ENCODE peak calls at places on chromosomes 12 and 14, in nine cellular contexts. E is HEK293T; N is transverse colon; J is NCI-H1105; Y is NCI-H1694; Z is stimulated activated CD4-positive, alpha-beta T cell treated with anti-CD3 and anti-CD28 coated beads, Interleukin-2, amount 100 ng/mL, for 48 hours; M is iPS DF 6.9; B is pancreas; Q is SW 1271. P is an unnamed sample.

GRCh38 chr14:36823651-36824050 is 162.0 kb downstream of the PAX9 start:
- DNase-seq in N (no peak), J (no peak), Q (no peak), E (no peak), B (no peak), M (no peak), Z (no peak), Y (no peak), P (no peak)

GRCh38 chr12:114213055-114213561 is 192.8 kb downstream of the TBX5 start:
- DNase-seq in B (no peak), E (no peak), N (no peak), M (no peak), J (no peak), Z (no peak), Y (no peak), Q (no peak), P (no peak)

GRCh38 chr12:88958961-88959360 is 378.7 kb upstream of the KITLG start:
- DNase-seq in B (no peak), Y (no peak), J (peak), Z (no peak), E (no peak), Q (no peak), M (no peak), N (no peak), P (no peak)

GRCh38 chr14:96261053-96261452 is 5.0 kb downstream of the BDKRB1 start:
- DNase-seq in M (no peak), Y (peak), N (no peak), J (no peak), Z (no peak), Q (no peak), B (no peak), E (no peak), P (no peak)

GRCh38 chr12:75947171-75947723 is 84.3 kb downstream of the PHLDA1 start:
- DNase-seq in M (no peak), J (no peak), Y (no peak), Z (no peak), B (no peak), Q (no peak), E (no peak), N (no peak), P (no peak)

GRCh38 chr12:79373896-79374499 is 316.8 kb downstream of the PAWR start:
- DNase-seq in Z (peak), Q (no peak), N (no peak), J (peak), E (peak), B (no peak), M (no peak), Y (peak), P (no peak)

GRCh38 chr12:22856120-22856699 is 231.2 kb downstream of the ETNK1 start:
- DNase-seq in B (no peak), Q (no peak), Y (peak), J (peak), M (no peak), N (no peak), E (peak), Z (no peak), P (no peak)

GRCh38 chr12:6684609-6685008 is 4.6 kb downstream of the ZNF384 start:
- DNase-seq in J (peak), Z (peak), Q (peak), B (no peak), E (peak), N (no peak), Y (peak), M (no peak), P (peak)

GRCh38 chr12:12913626-12914388 is 22.4 kb downstream of the GPRC5A start:
- DNase-seq in J (no peak), N (no peak), M (no peak), Q (no peak), Y (no peak), E (no peak), B (no peak), Z (no peak), P (no peak)

GRCh38 chr12:132046561-132046960 is 96.8 kb downstream of the EP400 start:
- DNase-seq in Q (no peak), N (no peak), M (no peak), Y (no peak), B (no peak), E (no peak), J (no peak), Z (no peak), P (peak)

GRCh38 chr12:5369298-5369697 is 62.6 kb upstream of the NTF3 start:
- DNase-seq in Q (no peak), E (no peak), M (no peak), Z (no peak), N (no peak), B (no peak), J (no peak), Y (no peak), P (no peak)

GRCh38 chr12:28164644-28165313 is 25.5 kb upstream of the CCDC91 start:
- DNase-seq in Q (no peak), N (peak), J (no peak), E (no peak), Z (no peak), B (peak), Y (no peak), M (no peak), P (no peak)

GRCh38 chr12:57242329-57242690 is 8.7 kb downstream of the STAC3 start:
- DNase-seq in Y (peak), Q (no peak), E (no peak), J (peak), B (peak), M (no peak), N (peak), Z (no peak), P (no peak)

GRCh38 chr12:55446334-55446733 is 2.5 kb downstream of the OR6C2 start:
- DNase-seq in N (no peak), B (no peak), M (no peak), E (no peak), Z (no peak), Y (no peak), J (no peak), Q (no peak), P (no peak)

GRCh38 chr12:13817131-13817530 is 164.3 kb downstream of the GRIN2B start:
- DNase-seq in Z (no peak), N (no peak), M (no peak), E (no peak), Y (no peak), B (no peak), J (no peak), Q (no peak), P (no peak)

GRCh38 chr14:74671789-74672188 is 41.1 kb downstream of the AREL1 start:
- DNase-seq in Q (no peak), N (no peak), Z (no peak), M (no peak), Y (no peak), E (no peak), B (no peak), J (no peak), P (no peak)

GRCh38 chr12:88737838-88738472 is 157.7 kb upstream of the KITLG start:
- DNase-seq in J (no peak), N (no peak), B (no peak), Q (no peak), Y (no peak), E (no peak), Z (no peak), M (no peak), P (no peak)

GRCh38 chr14:32574269-32574668 is 245.2 kb downstream of the AKAP6 start:
- DNase-seq in Z (no peak), Q (no peak), M (no peak), N (no peak), B (no peak), E (no peak), J (no peak), Y (no peak), P (no peak)

GRCh38 chr14:24437020-24437735 is 5.4 kb downstream of the SDR39U1 start:
- DNase-seq in B (no peak), M (no peak), N (no peak), J (no peak), Q (no peak), E (no peak), Y (no peak), Z (no peak), P (no peak)

GRCh38 chr14:98819132-98819866 is 452.7 kb downstream of the BCL11B start:
- DNase-seq in Y (no peak), Q (no peak), B (peak), M (peak), Z (no peak), N (no peak), E (no peak), J (no peak), P (peak)

GRCh38 chr12:47773062-47773857 is at the start of gene SLC48A1:
- DNase-seq in Q (no peak), Y (no peak), M (no peak), Z (peak), E (peak), J (peak), B (peak), N (peak), P (peak)

GRCh38 chr12:79897617-79898016 is 37.3 kb downstream of the PPP1R12A start:
- DNase-seq in J (no peak), Q (peak), Y (no peak), M (peak), N (no peak), Z (no peak), B (no peak), E (no peak), P (no peak)

GRCh38 chr14:72479471-72479931 is 414.4 kb downstream of the DPF3 start:
- DNase-seq in E (no peak), M (no peak), Q (no peak), N (no peak), Z (no peak), B (no peak), Y (peak), J (no peak), P (no peak)

GRCh38 chr12:120761581-120761980 is 36.0 kb downstream of the ACADS start:
- DNase-seq in Z (no peak), B (no peak), E (peak), N (no peak), Y (no peak), J (no peak), Q (no peak), M (no peak), P (peak)

GRCh38 chr12:50185975-50186663 is 18.9 kb upstream of the CERS5 start:
- DNase-seq in Y (no peak), Z (no peak), J (peak), B (no peak), N (no peak), E (no peak), M (no peak), Q (no peak), P (no peak)

GRCh38 chr12:75602111-75602510 is 90.7 kb upstream of the KRR1 start:
- DNase-seq in M (no peak), Q (no peak), J (no peak), Z (no peak), B (no peak), N (no peak), Y (no peak), E (no peak), P (no peak)

GRCh38 chr14:100279133-100279532 is 27.1 kb downstream of the SLC25A29 start:
- DNase-seq in B (no peak), Z (no peak), Y (no peak), M (no peak), N (no peak), J (no peak), Q (no peak), E (no peak), P (no peak)

GRCh38 chr12:26469801-26470200 is 274.4 kb downstream of the SSPN start:
- DNase-seq in Y (no peak), Z (no peak), Q (no peak), B (no peak), E (no peak), J (no peak), N (no peak), M (no peak), P (no peak)

GRCh38 chr14:50944647-50945413 is 547 bp upstream of the PYGL start:
- DNase-seq in N (peak), Q (no peak), M (no peak), Z (no peak), Y (peak), E (peak), J (peak), B (peak), P (peak)

GRCh38 chr14:55454264-55455151 is 14.1 kb upstream of the TBPL2 start:
- DNase-seq in Q (no peak), Y (peak), J (peak), E (peak), N (peak), Z (no peak), M (no peak), B (no peak), P (peak)

GRCh38 chr12:68344126-68344525 is 12.0 kb upstream of the MDM1 start:
- DNase-seq in J (no peak), E (no peak), M (no peak), B (no peak), Q (no peak), N (no peak), Y (no peak), Z (no peak), P (no peak)